ENCODE peak calls at places on chromosomes 2 and 18, in nine cellular contexts. One of them, this sample, is unnamed. For H3K9me3 and H3K4me1, the result is how much of the 10 kb centered on the place peaks cover.

GRCh38 chr2:63035686-63036085 is 14.9 kb upstream of the OTX1 start:
- DNase-seq in cardiac muscle cell: no peak
- DNase-seq in psoas muscle: no peak
- DNase-seq in astrocyte: no peak
- DNase-seq in IMR-90: no peak
- DNase-seq in A549: no peak
- DNase-seq in body of pancreas: no peak
- DNase-seq in effector memory CD4-positive, alpha-beta T cell: no peak
- DNase-seq in esophagus muscularis mucosa: no peak
- DNase-seq in this sample: no peak

GRCh38 chr2:179981085-179981484 is 26.0 kb downstream of the CWC22 start:
- DNase-seq in effector memory CD4-positive, alpha-beta T cell: no peak
- DNase-seq in IMR-90: peak
- DNase-seq in cardiac muscle cell: no peak
- DNase-seq in psoas muscle: no peak
- DNase-seq in A549: no peak
- DNase-seq in astrocyte: peak
- DNase-seq in esophagus muscularis mucosa: no peak
- DNase-seq in body of pancreas: no peak
- DNase-seq in this sample: no peak

GRCh38 chr2:178502751-178503150 is 22.5 kb downstream of the PLEKHA3 start:
- DNase-seq in body of pancreas: no peak
- DNase-seq in A549: no peak
- DNase-seq in IMR-90: no peak
- DNase-seq in effector memory CD4-positive, alpha-beta T cell: no peak
- DNase-seq in psoas muscle: no peak
- DNase-seq in astrocyte: no peak
- DNase-seq in esophagus muscularis mucosa: no peak
- DNase-seq in cardiac muscle cell: no peak
- DNase-seq in this sample: no peak

GRCh38 chr2:237429761-237430160 is 15.8 kb upstream of the COL6A3 start:
- DNase-seq in IMR-90: no peak
- DNase-seq in psoas muscle: no peak
- DNase-seq in body of pancreas: no peak
- DNase-seq in cardiac muscle cell: no peak
- DNase-seq in A549: no peak
- DNase-seq in astrocyte: no peak
- DNase-seq in esophagus muscularis mucosa: no peak
- DNase-seq in effector memory CD4-positive, alpha-beta T cell: no peak
- DNase-seq in this sample: peak

GRCh38 chr2:152577611-152578010 is 139.7 kb downstream of the PRPF40A start:
- DNase-seq in A549: no peak
- DNase-seq in body of pancreas: no peak
- DNase-seq in esophagus muscularis mucosa: peak
- DNase-seq in astrocyte: peak
- DNase-seq in IMR-90: peak
- DNase-seq in effector memory CD4-positive, alpha-beta T cell: no peak
- DNase-seq in psoas muscle: no peak
- DNase-seq in cardiac muscle cell: no peak
- DNase-seq in this sample: no peak

GRCh38 chr2:26971911-26972786 is 1.7 kb downstream of the MAPRE3 start:
- DNase-seq in astrocyte: no peak
- DNase-seq in IMR-90: no peak
- DNase-seq in effector memory CD4-positive, alpha-beta T cell: no peak
- DNase-seq in esophagus muscularis mucosa: no peak
- DNase-seq in body of pancreas: no peak
- DNase-seq in psoas muscle: no peak
- DNase-seq in A549: no peak
- DNase-seq in cardiac muscle cell: peak
- DNase-seq in this sample: no peak

GRCh38 chr2:86225581-86225980 is 26.3 kb downstream of the MRPL35 start:
- DNase-seq in body of pancreas: peak
- DNase-seq in IMR-90: no peak
- DNase-seq in astrocyte: no peak
- DNase-seq in psoas muscle: peak
- DNase-seq in effector memory CD4-positive, alpha-beta T cell: no peak
- DNase-seq in esophagus muscularis mucosa: no peak
- DNase-seq in cardiac muscle cell: peak
- DNase-seq in A549: no peak
- DNase-seq in this sample: peak

GRCh38 chr2:133574186-133574585 is 5.9 kb upstream of the NCKAP5 start:
- DNase-seq in effector memory CD4-positive, alpha-beta T cell: no peak
- DNase-seq in IMR-90: no peak
- DNase-seq in A549: no peak
- DNase-seq in body of pancreas: no peak
- DNase-seq in cardiac muscle cell: no peak
- DNase-seq in psoas muscle: no peak
- DNase-seq in esophagus muscularis mucosa: no peak
- DNase-seq in astrocyte: no peak
- DNase-seq in this sample: no peak

GRCh38 chr18:74292541-74292858 is 737 bp upstream of the CYB5A start:
- DNase-seq in astrocyte: no peak
- DNase-seq in cardiac muscle cell: no peak
- DNase-seq in effector memory CD4-positive, alpha-beta T cell: no peak
- DNase-seq in body of pancreas: no peak
- DNase-seq in IMR-90: no peak
- DNase-seq in esophagus muscularis mucosa: no peak
- DNase-seq in A549: no peak
- DNase-seq in psoas muscle: no peak
- DNase-seq in this sample: no peak

GRCh38 chr2:45258251-45258775 is 249.1 kb upstream of the SIX2 start:
- DNase-seq in psoas muscle: no peak
- DNase-seq in body of pancreas: no peak
- DNase-seq in A549: no peak
- DNase-seq in cardiac muscle cell: no peak
- DNase-seq in esophagus muscularis mucosa: peak
- DNase-seq in IMR-90: no peak
- DNase-seq in effector memory CD4-positive, alpha-beta T cell: no peak
- DNase-seq in astrocyte: no peak
- DNase-seq in this sample: no peak

GRCh38 chr2:201907128-201907886 is 101.0 kb downstream of the CDK15 start:
- DNase-seq in esophagus muscularis mucosa: no peak
- DNase-seq in A549: no peak
- DNase-seq in astrocyte: peak
- DNase-seq in psoas muscle: no peak
- DNase-seq in body of pancreas: no peak
- DNase-seq in cardiac muscle cell: peak
- DNase-seq in effector memory CD4-positive, alpha-beta T cell: no peak
- DNase-seq in IMR-90: peak
- DNase-seq in this sample: no peak

GRCh38 chr2:188659656-188660406 is 314.3 kb upstream of the COL3A1 start:
- DNase-seq in effector memory CD4-positive, alpha-beta T cell: no peak
- DNase-seq in psoas muscle: no peak
- DNase-seq in A549: peak
- DNase-seq in astrocyte: peak
- DNase-seq in IMR-90: peak
- DNase-seq in cardiac muscle cell: no peak
- DNase-seq in esophagus muscularis mucosa: no peak
- DNase-seq in body of pancreas: no peak
- DNase-seq in this sample: no peak

GRCh38 chr18:35406666-35407065 is 29.5 kb upstream of the ZNF396 start:
- DNase-seq in body of pancreas: no peak
- DNase-seq in effector memory CD4-positive, alpha-beta T cell: no peak
- DNase-seq in psoas muscle: no peak
- DNase-seq in astrocyte: no peak
- DNase-seq in A549: no peak
- DNase-seq in IMR-90: no peak
- DNase-seq in cardiac muscle cell: no peak
- DNase-seq in esophagus muscularis mucosa: no peak
- DNase-seq in this sample: no peak

GRCh38 chr2:183068561-183068960 is 10.0 kb upstream of the DUSP19 start:
- DNase-seq in body of pancreas: no peak
- DNase-seq in esophagus muscularis mucosa: no peak
- DNase-seq in IMR-90: no peak
- DNase-seq in astrocyte: no peak
- DNase-seq in A549: no peak
- DNase-seq in cardiac muscle cell: no peak
- DNase-seq in effector memory CD4-positive, alpha-beta T cell: no peak
- DNase-seq in psoas muscle: no peak
- DNase-seq in this sample: no peak

GRCh38 chr2:119657486-119658145 is 21.4 kb upstream of the TMEM177 start:
- DNase-seq in body of pancreas: no peak
- DNase-seq in IMR-90: no peak
- DNase-seq in effector memory CD4-positive, alpha-beta T cell: no peak
- DNase-seq in cardiac muscle cell: no peak
- DNase-seq in A549: no peak
- DNase-seq in esophagus muscularis mucosa: peak
- DNase-seq in astrocyte: no peak
- DNase-seq in psoas muscle: no peak
- DNase-seq in this sample: no peak

GRCh38 chr18:48676756-48677368 is 138.0 kb downstream of the CTIF start:
- DNase-seq in psoas muscle: peak
- DNase-seq in esophagus muscularis mucosa: no peak
- DNase-seq in A549: peak
- DNase-seq in cardiac muscle cell: peak
- DNase-seq in effector memory CD4-positive, alpha-beta T cell: peak
- DNase-seq in body of pancreas: peak
- DNase-seq in IMR-90: peak
- DNase-seq in astrocyte: peak
- DNase-seq in this sample: peak

GRCh38 chr18:50982086-50982801 is 14.4 kb downstream of the ELAC1 start:
- DNase-seq in effector memory CD4-positive, alpha-beta T cell: no peak
- DNase-seq in esophagus muscularis mucosa: no peak
- DNase-seq in IMR-90: no peak
- DNase-seq in astrocyte: no peak
- DNase-seq in A549: no peak
- DNase-seq in cardiac muscle cell: no peak
- DNase-seq in psoas muscle: no peak
- DNase-seq in body of pancreas: no peak
- DNase-seq in this sample: no peak

GRCh38 chr2:158457092-158457825 is 507 bp downstream of the PKP4 start:
- DNase-seq in IMR-90: peak
- DNase-seq in A549: peak
- DNase-seq in effector memory CD4-positive, alpha-beta T cell: peak
- DNase-seq in cardiac muscle cell: peak
- DNase-seq in body of pancreas: peak
- DNase-seq in psoas muscle: peak
- DNase-seq in astrocyte: peak
- DNase-seq in esophagus muscularis mucosa: no peak
- DNase-seq in this sample: peak

GRCh38 chr18:70195852-70196434 is 9.5 kb downstream of the RTTN start:
- DNase-seq in esophagus muscularis mucosa: no peak
- DNase-seq in cardiac muscle cell: peak
- DNase-seq in A549: peak
- DNase-seq in effector memory CD4-positive, alpha-beta T cell: no peak
- DNase-seq in psoas muscle: no peak
- DNase-seq in IMR-90: peak
- DNase-seq in body of pancreas: peak
- DNase-seq in astrocyte: peak
- DNase-seq in this sample: peak
- H3K4me3 ChIP-seq in esophagus muscularis mucosa: no peak
- H3K4me3 ChIP-seq in cardiac muscle cell: no peak
- H3K4me3 ChIP-seq in A549: no peak
- H3K4me3 ChIP-seq in effector memory CD4-positive, alpha-beta T cell: no peak
- H3K4me3 ChIP-seq in psoas muscle: no peak
- H3K4me3 ChIP-seq in IMR-90: no peak
- H3K4me3 ChIP-seq in body of pancreas: no peak
- H3K4me3 ChIP-seq in astrocyte: no peak
- H3K4me3 ChIP-seq in this sample: no peak

DNA sequence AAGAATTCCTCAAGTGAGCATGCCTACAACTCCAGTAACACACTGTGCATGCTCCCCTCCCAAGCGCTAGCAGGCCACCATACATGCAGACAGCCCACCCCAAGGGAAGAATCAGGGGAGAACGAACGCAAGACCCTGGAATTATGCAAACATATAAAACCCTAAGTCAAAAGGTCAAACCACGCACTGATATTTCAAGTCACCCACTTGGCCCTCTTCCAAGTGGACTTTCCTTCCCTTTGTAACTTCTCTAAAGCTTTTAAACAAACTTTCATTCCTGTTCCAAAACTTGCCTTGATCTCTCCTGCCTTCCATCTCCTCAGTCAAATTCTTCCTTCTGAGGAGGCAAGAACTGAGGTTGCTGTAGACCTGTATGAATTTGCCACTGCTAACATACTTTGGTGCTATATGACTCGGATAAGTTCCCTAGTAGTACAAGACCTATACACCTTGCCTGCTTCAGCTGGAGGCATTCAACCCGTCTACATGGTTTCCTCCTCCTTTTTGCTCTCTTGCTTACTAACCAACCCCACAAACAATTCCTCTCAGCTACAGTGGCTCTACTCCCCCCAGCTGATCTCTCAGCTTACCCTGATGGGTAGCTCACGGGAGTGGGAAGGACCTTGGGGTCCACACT is 11.1 kb upstream of the RPIA start:
- DNase-seq in astrocyte: no peak
- DNase-seq in A549: no peak
- DNase-seq in IMR-90: no peak
- DNase-seq in effector memory CD4-positive, alpha-beta T cell: no peak
- DNase-seq in cardiac muscle cell: no peak
- DNase-seq in psoas muscle: no peak
- DNase-seq in body of pancreas: peak
- DNase-seq in esophagus muscularis mucosa: no peak
- DNase-seq in this sample: no peak
- H3K9me3 ChIP-seq in astrocyte: under half
- H3K9me3 ChIP-seq in A549: under half
- H3K9me3 ChIP-seq in IMR-90: under half
- H3K9me3 ChIP-seq in effector memory CD4-positive, alpha-beta T cell: under half
- H3K9me3 ChIP-seq in cardiac muscle cell: under half
- H3K9me3 ChIP-seq in psoas muscle: under half
- H3K9me3 ChIP-seq in body of pancreas: under half
- H3K9me3 ChIP-seq in esophagus muscularis mucosa: under half
- H3K9me3 ChIP-seq in this sample: under half

GRCh38 chr2:218290316-218291261 is 1.7 kb downstream of the TMBIM1 start:
- DNase-seq in cardiac muscle cell: no peak
- DNase-seq in body of pancreas: no peak
- DNase-seq in astrocyte: no peak
- DNase-seq in psoas muscle: no peak
- DNase-seq in effector memory CD4-positive, alpha-beta T cell: peak
- DNase-seq in esophagus muscularis mucosa: no peak
- DNase-seq in A549: no peak
- DNase-seq in IMR-90: no peak
- DNase-seq in this sample: peak
- H3K4me1 ChIP-seq in cardiac muscle cell: under half
- H3K4me1 ChIP-seq in body of pancreas: half or more
- H3K4me1 ChIP-seq in astrocyte: half or more
- H3K4me1 ChIP-seq in psoas muscle: half or more
- H3K4me1 ChIP-seq in effector memory CD4-positive, alpha-beta T cell: half or more
- H3K4me1 ChIP-seq in esophagus muscularis mucosa: half or more
- H3K4me1 ChIP-seq in A549: half or more
- H3K4me1 ChIP-seq in IMR-90: under half
- H3K4me1 ChIP-seq in this sample: half or more

DNA sequence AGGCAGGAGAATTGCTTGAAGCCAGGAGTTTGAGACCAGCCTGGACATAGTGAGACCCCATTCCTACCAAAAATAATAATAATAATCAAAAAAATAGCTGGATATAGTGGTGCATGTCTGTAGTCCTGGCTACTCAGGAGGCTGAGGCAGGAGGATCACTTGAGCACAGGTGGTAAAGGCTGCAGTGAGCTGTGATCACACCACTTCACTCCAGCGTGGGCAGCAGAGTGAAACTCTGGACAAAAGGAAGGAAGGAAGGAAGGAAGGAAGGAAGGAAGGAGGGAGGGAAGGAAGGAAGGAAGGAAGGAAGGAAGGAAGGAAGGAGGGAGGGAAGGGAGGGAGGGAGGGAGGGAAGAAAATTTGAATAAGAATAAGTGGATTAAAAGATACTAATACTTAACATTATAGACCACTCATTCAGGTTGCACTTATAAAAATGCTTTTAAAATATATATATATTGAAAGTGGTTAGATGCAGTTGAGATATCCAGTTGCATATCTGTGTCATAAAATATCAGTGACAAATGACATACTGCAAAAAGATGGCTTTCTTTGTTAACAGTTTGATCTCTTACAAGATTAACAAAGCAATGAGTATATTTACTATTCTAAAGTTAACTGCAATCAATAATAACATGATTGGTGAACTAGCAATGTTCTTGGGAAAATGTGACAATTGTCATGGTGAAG is 702.4 kb downstream of the CPS1 start:
- DNase-seq in body of pancreas: no peak
- DNase-seq in IMR-90: no peak
- DNase-seq in psoas muscle: no peak
- DNase-seq in cardiac muscle cell: no peak
- DNase-seq in A549: no peak
- DNase-seq in esophagus muscularis mucosa: no peak
- DNase-seq in effector memory CD4-positive, alpha-beta T cell: no peak
- DNase-seq in astrocyte: no peak
- DNase-seq in this sample: no peak
- H3K4me3 ChIP-seq in body of pancreas: no peak
- H3K4me3 ChIP-seq in IMR-90: no peak
- H3K4me3 ChIP-seq in psoas muscle: no peak
- H3K4me3 ChIP-seq in cardiac muscle cell: no peak
- H3K4me3 ChIP-seq in A549: no peak
- H3K4me3 ChIP-seq in esophagus muscularis mucosa: no peak
- H3K4me3 ChIP-seq in effector memory CD4-positive, alpha-beta T cell: no peak
- H3K4me3 ChIP-seq in astrocyte: no peak
- H3K4me3 ChIP-seq in this sample: no peak

This sample was measured in naive thymus-derived CD4-positive, alpha-beta T cell.